ENCODE peak calls at places on chromosomes 12 and 14, in seven cellular contexts. Y is ecto neural progenitor cell, E is psoas muscle, C is caudate nucleus, K is spleen, H is ovary, A is left ventricle myocardium inferior. P is an unnamed sample.

GRCh38 chr12:5796171-5797091 is 148.6 kb downstream of the ANO2 start:
- DNase-seq in K (no peak), A (peak; percentile 50), C (no peak), H (peak; percentile 24), E (no peak), Y (peak; percentile 90), P (no peak)

GRCh38 chr14:84963518-84963917 is 566.4 kb upstream of the FLRT2 start:
- DNase-seq in A (no peak), H (no peak), E (no peak), C (no peak), Y (no peak), K (no peak), P (no peak)

GRCh38 chr12:54413284-54414190 is 5.5 kb downstream of the ITGA5 start:
- DNase-seq in Y (peak; percentile 45), H (no peak), K (peak; percentile 93), C (no peak), E (peak; percentile 52), A (peak; percentile 59), P (peak; percentile 26)

GRCh38 chr12:102876883-102877282 is 40.2 kb downstream of the PAH start:
- DNase-seq in Y (no peak), C (no peak), E (no peak), K (no peak), A (no peak), H (no peak), P (no peak)

GRCh38 chr12:97169922-97170321 is 262.9 kb downstream of the NEDD1 start:
- DNase-seq in K (no peak), C (no peak), E (no peak), A (no peak), H (no peak), Y (no peak), P (no peak)

GRCh38 chr12:49832836-49833421 is 4.7 kb upstream of the NCKAP5L start:
- DNase-seq in Y (no peak), A (no peak), K (no peak), E (no peak), C (no peak), H (no peak), P (peak; percentile 60)

GRCh38 chr14:22428681-22429315 is 160.2 kb downstream of the DAD1 start:
- DNase-seq in K (no peak), C (no peak), Y (no peak), E (no peak), A (no peak), H (no peak), P (peak; percentile 62)

GRCh38 chr12:42144174-42144423 is 575 bp downstream of the GXYLT1 start:
- DNase-seq in E (no peak), C (no peak), A (no peak), H (no peak), K (no peak), Y (no peak), P (no peak)

GRCh38 chr12:61220337-61220736 is 1039.9 kb upstream of the USP15 start:
- DNase-seq in H (no peak), K (no peak), E (no peak), C (no peak), Y (no peak), A (no peak), P (peak; percentile 1)

GRCh38 chr14:105411017-105411941 is 8.3 kb upstream of the MTA1 start:
- DNase-seq in A (peak; percentile 38), K (peak; percentile 81), Y (peak; percentile 64), H (no peak), E (no peak), C (no peak), P (peak; percentile 12)

GRCh38 chr14:73783107-73783727 is 68.4 kb upstream of the PTGR2 start:
- DNase-seq in H (no peak), A (no peak), C (no peak), K (peak; percentile 63), Y (peak; percentile 96), E (no peak), P (no peak)

GRCh38 chr12:12999959-13000615 is at the start of gene HEBP1:
- DNase-seq in H (peak; percentile 99), E (peak; percentile 95), K (peak; percentile 100), A (peak; percentile 97), Y (peak; percentile 99), C (peak; percentile 98), P (peak; percentile 68)

GRCh38 chr14:100905166-100905565 is 1.6 kb upstream of the RTL1 start:
- DNase-seq in H (no peak), K (no peak), C (no peak), E (no peak), Y (peak; percentile 50), A (no peak), P (no peak)

P was measured in astrocyte.